ENCODE peak calls at places on chromosomes 3 and 15, in eight cellular contexts. U is MM.1S, Q is tibial artery, L is ascending aorta, F is suprapubic skin, R is left ventricle myocardium inferior, H is endodermal cell, B is uterus. K is an unnamed sample.
A peak's percentile ranks its signal among the peaks of the same experiment; 100 is the strongest.

GRCh38 chr15:61070111-61070901 is 158.8 kb downstream of the RORA start:
- DNase-seq in U (no peak), Q (no peak), L (no peak), F (no peak), R (no peak), H (no peak), B (no peak), K (no peak)

GRCh38 chr15:33608714-33609113 is 297.9 kb downstream of the RYR3 start:
- DNase-seq in U (no peak), Q (no peak), L (no peak), F (no peak), R (no peak), H (no peak), B (no peak), K (no peak)

GRCh38 chr3:197878427-197878826 is 71.6 kb upstream of the RPL35A start:
- DNase-seq in U (no peak), Q (no peak), L (no peak), F (no peak), R (no peak), H (no peak), B (no peak), K (no peak)

GRCh38 chr15:99435761-99436346 is 129.9 kb upstream of the MEF2A start:
- DNase-seq in U (no peak), Q (no peak), L (no peak), F (peak; percentile 66), R (no peak), H (peak; percentile 36), B (peak; percentile 22), K (no peak)

GRCh38 chr3:36707623-36708409 is 56.5 kb downstream of the DCLK3 start:
- DNase-seq in U (peak; percentile 16), Q (no peak), L (no peak), F (no peak), R (no peak), H (peak; percentile 61), B (no peak), K (no peak)

GRCh38 chr3:72907851-72908620 is 20.2 kb downstream of the GXYLT2 start:
- DNase-seq in U (no peak), Q (peak; percentile 91), L (peak; percentile 91), F (no peak), R (peak; percentile 40), H (no peak), B (peak; percentile 46), K (peak; percentile 85)

GRCh38 chr3:177089120-177089519 is 108.2 kb downstream of the TBL1XR1 start:
- DNase-seq in U (no peak), Q (no peak), L (no peak), F (no peak), R (no peak), H (peak; percentile 61), B (no peak), K (no peak)

GRCh38 chr3:43001556-43002121 is 22.5 kb downstream of the GASK1A start:
- DNase-seq in U (no peak), Q (no peak), L (no peak), F (no peak), R (no peak), H (no peak), B (no peak), K (no peak)

GRCh38 chr3:194053136-194053535 is 82.8 kb upstream of the HES1 start:
- DNase-seq in U (no peak), Q (no peak), L (no peak), F (no peak), R (no peak), H (no peak), B (no peak), K (no peak)

GRCh38 chr3:52973806-52974205 is 72.1 kb downstream of the SFMBT1 start:
- DNase-seq in U (no peak), Q (no peak), L (no peak), F (no peak), R (no peak), H (no peak), B (no peak), K (no peak)

GRCh38 chr3:132134611-132135010 is 99.8 kb upstream of the CPNE4 start:
- DNase-seq in U (no peak), Q (no peak), L (no peak), F (no peak), R (no peak), H (no peak), B (no peak), K (peak; percentile 67)

GRCh38 chr3:29850641-29851040 is 569.8 kb downstream of the RBMS3 start:
- DNase-seq in U (no peak), Q (no peak), L (no peak), F (no peak), R (no peak), H (peak; percentile 49), B (no peak), K (no peak)

DNA sequence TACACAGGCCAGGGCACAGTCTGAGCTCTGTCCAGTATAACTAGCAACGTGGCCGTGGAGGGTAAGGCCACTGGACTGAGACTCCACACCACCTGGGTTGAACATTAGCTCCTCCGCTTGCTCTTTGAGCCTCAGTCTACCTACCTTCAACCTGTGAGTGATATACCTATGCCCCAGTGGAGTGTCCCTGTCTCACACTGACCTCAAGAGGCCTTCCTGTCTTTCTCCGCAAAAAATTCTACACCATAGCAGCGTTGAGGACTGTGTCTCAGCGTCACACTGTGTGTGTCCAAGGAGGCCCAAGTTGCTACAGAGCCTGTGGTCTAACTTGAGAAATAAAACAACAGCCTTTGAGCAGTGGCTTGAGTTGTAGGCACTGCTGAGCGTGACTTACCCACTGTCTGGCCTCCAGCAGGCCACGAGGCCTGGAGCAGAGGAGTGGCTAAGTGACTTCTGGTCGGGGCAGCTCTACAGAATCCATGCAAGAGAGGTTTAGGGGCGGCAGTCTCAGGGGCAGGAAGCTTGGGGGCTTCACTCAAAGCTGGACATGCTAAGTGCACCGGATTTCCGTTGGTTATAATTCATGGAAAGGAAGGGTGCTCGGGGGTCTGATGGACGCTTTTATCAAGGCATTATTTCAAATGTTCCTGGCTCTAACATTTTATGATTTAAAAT is 2.0 kb upstream of the MGLL start:
- DNase-seq in U (no peak), Q (no peak), L (no peak), F (no peak), R (no peak), H (peak; percentile 41), B (no peak), K (no peak)
- H3K4me3 ChIP-seq in U (no peak overlapping the region), Q (no peak overlapping the region), L (no peak overlapping the region), F (no peak overlapping the region), R (no peak overlapping the region), H (no peak overlapping the region), B (no peak overlapping the region), K (no peak overlapping the region)

GRCh38 chr15:66622677-66623076 is 56.9 kb upstream of the LCTL start:
- DNase-seq in U (no peak), Q (no peak), L (no peak), F (no peak), R (no peak), H (peak; percentile 67), B (no peak), K (no peak)

GRCh38 chr15:66619152-66619903 is 53.5 kb upstream of the LCTL start:
- DNase-seq in U (peak; percentile 61), Q (peak; percentile 88), L (peak; percentile 89), F (peak; percentile 86), R (peak; percentile 74), H (peak; percentile 95), B (peak; percentile 77), K (no peak)

GRCh38 chr15:66623801-66624453 is 58.1 kb upstream of the LCTL start:
- DNase-seq in U (no peak), Q (no peak), L (no peak), F (no peak), R (no peak), H (no peak), B (no peak), K (no peak)

GRCh38 chr15:66620744-66621344 is 55.0 kb upstream of the LCTL start:
- DNase-seq in U (no peak), Q (no peak), L (no peak), F (no peak), R (no peak), H (no peak), B (no peak), K (no peak)

GRCh38 chr15:66621491-66622467 is 56.0 kb upstream of the LCTL start:
- DNase-seq in U (no peak), Q (no peak), L (no peak), F (no peak), R (no peak), H (peak; percentile 89), B (no peak), K (no peak)
- H3K4me3 ChIP-seq in U (no peak overlapping the region), Q (peak overlapping the region; percentile 48), L (peak overlapping the region; percentile 44), F (peak overlapping the region; percentile 42), R (peak overlapping the region; percentile 59), H (peak overlapping the region; percentile 14), B (peak overlapping the region; percentile 30), K (no peak overlapping the region)

GRCh38 chr3:134652409-134652831 is 1.6 kb upstream of the KY start:
- DNase-seq in U (no peak), Q (no peak), L (peak; percentile 74), F (no peak), R (no peak), H (no peak), B (no peak), K (peak; percentile 73)

GRCh38 chr3:134651347-134652041 is 672 bp upstream of the KY start:
- DNase-seq in U (peak; percentile 57), Q (peak; percentile 85), L (peak; percentile 80), F (peak; percentile 66), R (peak; percentile 58), H (no peak), B (peak; percentile 57), K (no peak)

GRCh38 chr3:134649106-134649705 is 1.6 kb downstream of the KY start:
- DNase-seq in U (no peak), Q (no peak), L (no peak), F (no peak), R (no peak), H (no peak), B (no peak), K (no peak)

GRCh38 chr3:134652886-134653630 is 2.2 kb upstream of the KY start:
- DNase-seq in U (no peak), Q (no peak), L (no peak), F (peak; percentile 32), R (no peak), H (no peak), B (no peak), K (no peak)

DNA sequence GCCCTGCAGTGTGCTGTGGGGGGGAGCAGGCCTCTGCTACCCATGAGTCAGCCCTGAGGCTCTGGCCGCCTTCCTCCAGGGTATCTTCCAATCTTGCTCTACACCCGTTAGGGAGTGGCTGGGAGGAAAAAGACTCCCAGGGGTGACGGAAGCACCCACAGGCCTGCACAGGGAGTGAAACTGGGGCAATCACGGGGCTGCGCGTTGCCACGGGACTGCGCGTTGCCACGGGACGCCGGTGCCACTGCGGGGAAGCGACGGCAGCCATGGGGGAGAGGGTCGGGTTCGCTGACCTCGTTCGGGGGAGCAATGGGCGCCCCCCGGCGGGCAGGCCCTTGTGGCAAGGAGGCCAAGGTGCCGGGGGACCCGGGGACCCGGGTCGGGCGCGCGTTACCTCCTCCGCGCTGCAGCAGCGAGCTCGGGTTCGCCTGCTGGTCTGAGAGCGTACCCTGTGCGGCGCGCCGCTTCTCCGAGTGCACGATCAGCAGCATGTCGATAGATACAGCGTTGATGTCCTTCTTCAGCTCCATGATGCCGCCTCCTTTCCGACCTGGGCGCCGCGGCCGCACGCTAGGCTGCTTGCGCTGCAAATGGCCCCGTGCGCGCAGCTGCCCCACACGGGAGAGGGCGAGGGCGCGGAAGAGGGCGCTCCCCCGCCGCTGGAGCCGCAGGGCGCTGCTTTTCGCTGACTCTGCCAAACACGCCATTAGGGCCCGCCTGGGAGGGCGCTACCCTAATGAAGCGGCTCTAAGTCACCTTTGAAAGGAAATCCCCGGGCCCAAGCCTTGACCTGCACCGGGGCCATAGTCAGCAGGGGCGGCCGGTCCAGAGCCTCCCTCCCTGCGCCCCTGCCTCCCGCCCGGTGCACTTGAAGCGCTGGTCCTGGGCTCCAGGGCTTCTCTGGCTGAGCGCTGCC is at the start of gene KY:
- DNase-seq in U (peak; percentile 80), Q (peak; percentile 77), L (peak; percentile 73), F (peak; percentile 77), R (peak; percentile 59), H (peak; percentile 87), B (peak; percentile 55), K (no peak)
- H3K4me3 ChIP-seq in U (peak within 1 kb of the TSS; percentile 69), Q (peak within 1 kb of the TSS; percentile 61), L (peak within 1 kb of the TSS; percentile 65), F (peak within 1 kb of the TSS; percentile 48), R (peak within 1 kb of the TSS; percentile 70), H (peak within 1 kb of the TSS; percentile 66), B (peak within 1 kb of the TSS; percentile 49), K (peak within 1 kb of the TSS; percentile 52)

GRCh38 chr3:38133557-38134405 is 3.1 kb downstream of the ACAA1 start:
- DNase-seq in U (no peak), Q (no peak), L (peak; percentile 50), F (peak; percentile 58), R (no peak), H (peak; percentile 36), B (no peak), K (no peak)
- H3K4me3 ChIP-seq in U (no peak overlapping the region), Q (no peak overlapping the region), L (no peak overlapping the region), F (no peak overlapping the region), R (no peak overlapping the region), H (no peak overlapping the region), B (no peak overlapping the region), K (no peak overlapping the region)

K was measured in skeletal muscle cell.